ENCODE peak calls at places on chromosomes 4 and X, in eight cellular contexts. T is T-helper 2 cell; G is fibroblast of mammary gland; K is activated CD4-positive, alpha-beta T cell treated with anti-CD3 and anti-CD28 coated beads for 48 hours; Q is RPMI8226; M is EH; B is NCI-H2081; P is RWPE1. R is an unnamed sample.

GRCh38 chr4:90543419-90544170 is 416.4 kb downstream of the CCSER1 start:
- DNase-seq in B (no peak), M (no peak), Q (no peak), P (no peak), T (no peak), G (no peak), K (no peak), R (no peak)

GRCh38 chr4:77073981-77074865 is 1.6 kb downstream of the CCNI start:
- DNase-seq in Q (no peak), M (no peak), G (peak; percentile 33), K (no peak), T (no peak), P (peak; percentile 4), B (no peak), R (no peak)

GRCh38 chrX:129779747-129780146 is at the start of gene SASH3:
- DNase-seq in M (no peak), B (no peak), T (peak; percentile 92), G (no peak), Q (no peak), K (peak; percentile 71), P (no peak), R (peak; percentile 81)

GRCh38 chr4:94588900-94589693 is 137.4 kb downstream of the PDLIM5 start:
- DNase-seq in B (no peak), M (peak; percentile 67), P (no peak), Q (no peak), G (peak; percentile 68), T (no peak), K (no peak), R (no peak)

GRCh38 chrX:65667503-65668355 is at the start of gene MSN:
- DNase-seq in P (peak; percentile 27), Q (peak; percentile 81), G (peak; percentile 35), M (peak; percentile 77), B (peak; percentile 57), K (peak; percentile 80), T (peak; percentile 87), R (peak; percentile 86)

GRCh38 chrX:104428231-104428630 is 137.8 kb upstream of the IL1RAPL2 start:
- DNase-seq in P (peak; percentile 16), Q (no peak), M (no peak), K (no peak), T (no peak), B (no peak), G (no peak), R (no peak)

GRCh38 chr4:123055943-123056342 is 133.5 kb upstream of the NUDT6 start:
- DNase-seq in M (peak; percentile 61), G (peak; percentile 43), T (no peak), B (no peak), K (no peak), P (peak; percentile 26), Q (no peak), R (no peak)

GRCh38 chr4:109214622-109215350 is 87.7 kb downstream of the COL25A1 start:
- DNase-seq in B (no peak), M (no peak), T (no peak), P (no peak), Q (no peak), K (no peak), G (no peak), R (no peak)

GRCh38 chrX:31423575-31424284 is 351.9 kb upstream of the FTHL17 start:
- DNase-seq in B (peak; percentile 62), G (peak; percentile 58), M (peak; percentile 71), K (peak; percentile 10), T (peak; percentile 35), P (peak; percentile 20), Q (peak; percentile 54), R (peak; percentile 9)

GRCh38 chrX:46610070-46610658 is 36.6 kb downstream of the CHST7 start:
- DNase-seq in M (no peak), G (no peak), P (no peak), T (peak; percentile 63), Q (no peak), K (no peak), B (no peak), R (no peak)

GRCh38 chrX:123736333-123736921 is 3.6 kb upstream of the THOC2 start:
- DNase-seq in Q (no peak), K (no peak), G (peak; percentile 78), T (no peak), P (no peak), M (peak; percentile 89), B (no peak), R (no peak)

GRCh38 chr4:176883108-176883550 is 90.4 kb upstream of the VEGFC start:
- DNase-seq in K (no peak), M (no peak), T (no peak), Q (no peak), P (no peak), B (no peak), G (no peak), R (no peak)

GRCh38 chr4:24055623-24056022 is 165.8 kb upstream of the PPARGC1A start:
- DNase-seq in G (no peak), Q (no peak), P (no peak), B (no peak), T (no peak), K (no peak), M (no peak), R (no peak)

GRCh38 chr4:93659629-93660028 is 168.9 kb upstream of the ATOH1 start:
- DNase-seq in G (no peak), P (no peak), K (no peak), B (no peak), Q (no peak), T (no peak), M (no peak), R (no peak)

GRCh38 chr4:4439782-4440181 is 52.9 kb downstream of the NSG1 start:
- DNase-seq in G (no peak), K (no peak), B (no peak), Q (no peak), T (no peak), P (no peak), M (no peak), R (no peak)

GRCh38 chrX:78102100-78102499 is 1.9 kb upstream of the PGK1 start:
- DNase-seq in B (no peak), M (peak; percentile 35), G (peak; percentile 15), T (peak; percentile 55), K (no peak), Q (no peak), P (no peak), R (no peak)

GRCh38 chrX:69323786-69324720 is 158.8 kb upstream of the PJA1 start:
- DNase-seq in G (no peak), T (no peak), M (no peak), B (no peak), P (no peak), K (no peak), Q (no peak), R (no peak)

GRCh38 chr4:114180481-114180880 is 201.0 kb upstream of the ARSJ start:
- DNase-seq in G (peak; percentile 90), T (peak; percentile 15), Q (peak; percentile 20), B (no peak), M (peak; percentile 54), P (no peak), K (peak; percentile 38), R (peak; percentile 46)

GRCh38 chrX:40439625-40440532 is 140.9 kb upstream of the ATP6AP2 start:
- DNase-seq in T (no peak), M (no peak), G (no peak), B (no peak), K (no peak), Q (no peak), P (no peak), R (peak; percentile 19)

GRCh38 chrX:46256875-46257274 is 288.3 kb downstream of the ZNF674 start:
- DNase-seq in G (no peak), K (no peak), B (no peak), T (no peak), Q (no peak), P (no peak), M (no peak), R (peak; percentile 8)

GRCh38 chr4:2320152-2320551 is 58.2 kb upstream of the MXD4 start:
- DNase-seq in M (no peak), K (no peak), P (no peak), T (no peak), Q (no peak), G (no peak), B (no peak), R (no peak)

GRCh38 chrX:137118136-137118535 is 84.3 kb upstream of the GPR101 start:
- DNase-seq in K (no peak), G (no peak), B (no peak), M (no peak), Q (no peak), T (no peak), P (no peak), R (no peak)